ENCODE peak calls at places on chromosomes 13 and 19, in four cellular contexts. One of them, this sample, is unnamed.

GRCh38 chr19:17830567-17831418 is 9.5 kb upstream of the INSL3 start:
- DNase-seq in stimulated activated CD8-positive, alpha-beta memory T cell treated with anti-CD3 and anti-CD28 coated beads, Interleukin-4, amount 100 ng/mL, for 4 hours: no peak
- DNase-seq in activated CD4-positive, alpha-beta T cell treated with anti-CD3 and anti-CD28 coated beads for 24 hours: peak
- DNase-seq in NCI-H2029 treated with DMSO at 0.1 percent for 48 hours: peak
- DNase-seq in this sample: peak

GRCh38 chr19:10891360-10892108 is 20.2 kb downstream of the CARM1 start:
- DNase-seq in NCI-H2029 treated with DMSO at 0.1 percent for 48 hours: no peak
- DNase-seq in activated CD4-positive, alpha-beta T cell treated with anti-CD3 and anti-CD28 coated beads for 24 hours: no peak
- DNase-seq in stimulated activated CD8-positive, alpha-beta memory T cell treated with anti-CD3 and anti-CD28 coated beads, Interleukin-4, amount 100 ng/mL, for 4 hours: no peak
- DNase-seq in this sample: no peak

GRCh38 chr13:109687559-109688448 is 98.6 kb downstream of the IRS2 start:
- DNase-seq in activated CD4-positive, alpha-beta T cell treated with anti-CD3 and anti-CD28 coated beads for 24 hours: no peak
- DNase-seq in stimulated activated CD8-positive, alpha-beta memory T cell treated with anti-CD3 and anti-CD28 coated beads, Interleukin-4, amount 100 ng/mL, for 4 hours: no peak
- DNase-seq in NCI-H2029 treated with DMSO at 0.1 percent for 48 hours: peak
- DNase-seq in this sample: peak

GRCh38 chr19:8149261-8150094 is at the start of gene FBN3:
- DNase-seq in NCI-H2029 treated with DMSO at 0.1 percent for 48 hours: no peak
- DNase-seq in stimulated activated CD8-positive, alpha-beta memory T cell treated with anti-CD3 and anti-CD28 coated beads, Interleukin-4, amount 100 ng/mL, for 4 hours: no peak
- DNase-seq in activated CD4-positive, alpha-beta T cell treated with anti-CD3 and anti-CD28 coated beads for 24 hours: no peak
- DNase-seq in this sample: no peak

GRCh38 chr19:33293255-33294057 is 8.9 kb downstream of the CEBPA start:
- DNase-seq in activated CD4-positive, alpha-beta T cell treated with anti-CD3 and anti-CD28 coated beads for 24 hours: no peak
- DNase-seq in stimulated activated CD8-positive, alpha-beta memory T cell treated with anti-CD3 and anti-CD28 coated beads, Interleukin-4, amount 100 ng/mL, for 4 hours: no peak
- DNase-seq in NCI-H2029 treated with DMSO at 0.1 percent for 48 hours: no peak
- DNase-seq in this sample: peak

GRCh38 chr19:29789007-29789406 is 22.8 kb upstream of the CCNE1 start:
- DNase-seq in NCI-H2029 treated with DMSO at 0.1 percent for 48 hours: no peak
- DNase-seq in activated CD4-positive, alpha-beta T cell treated with anti-CD3 and anti-CD28 coated beads for 24 hours: no peak
- DNase-seq in stimulated activated CD8-positive, alpha-beta memory T cell treated with anti-CD3 and anti-CD28 coated beads, Interleukin-4, amount 100 ng/mL, for 4 hours: no peak
- DNase-seq in this sample: no peak

GRCh38 chr13:113457510-113457909 is 4.2 kb upstream of the ADPRHL1 start:
- DNase-seq in NCI-H2029 treated with DMSO at 0.1 percent for 48 hours: no peak
- DNase-seq in activated CD4-positive, alpha-beta T cell treated with anti-CD3 and anti-CD28 coated beads for 24 hours: no peak
- DNase-seq in stimulated activated CD8-positive, alpha-beta memory T cell treated with anti-CD3 and anti-CD28 coated beads, Interleukin-4, amount 100 ng/mL, for 4 hours: no peak
- DNase-seq in this sample: no peak

GRCh38 chr19:2586196-2586595 is 110.3 kb downstream of the GADD45B start:
- DNase-seq in stimulated activated CD8-positive, alpha-beta memory T cell treated with anti-CD3 and anti-CD28 coated beads, Interleukin-4, amount 100 ng/mL, for 4 hours: no peak
- DNase-seq in activated CD4-positive, alpha-beta T cell treated with anti-CD3 and anti-CD28 coated beads for 24 hours: no peak
- DNase-seq in NCI-H2029 treated with DMSO at 0.1 percent for 48 hours: no peak
- DNase-seq in this sample: no peak

GRCh38 chr19:18469245-18470107 is 31.5 kb upstream of the ISYNA1 start:
- DNase-seq in activated CD4-positive, alpha-beta T cell treated with anti-CD3 and anti-CD28 coated beads for 24 hours: peak
- DNase-seq in stimulated activated CD8-positive, alpha-beta memory T cell treated with anti-CD3 and anti-CD28 coated beads, Interleukin-4, amount 100 ng/mL, for 4 hours: peak
- DNase-seq in NCI-H2029 treated with DMSO at 0.1 percent for 48 hours: no peak
- DNase-seq in this sample: no peak

GRCh38 chr13:89380101-89380500 is 1708.9 kb downstream of the SLITRK5 start:
- DNase-seq in activated CD4-positive, alpha-beta T cell treated with anti-CD3 and anti-CD28 coated beads for 24 hours: no peak
- DNase-seq in stimulated activated CD8-positive, alpha-beta memory T cell treated with anti-CD3 and anti-CD28 coated beads, Interleukin-4, amount 100 ng/mL, for 4 hours: no peak
- DNase-seq in NCI-H2029 treated with DMSO at 0.1 percent for 48 hours: no peak
- DNase-seq in this sample: no peak

GRCh38 chr13:60312851-60313505 is 84.0 kb upstream of the TDRD3 start:
- DNase-seq in stimulated activated CD8-positive, alpha-beta memory T cell treated with anti-CD3 and anti-CD28 coated beads, Interleukin-4, amount 100 ng/mL, for 4 hours: no peak
- DNase-seq in NCI-H2029 treated with DMSO at 0.1 percent for 48 hours: no peak
- DNase-seq in activated CD4-positive, alpha-beta T cell treated with anti-CD3 and anti-CD28 coated beads for 24 hours: no peak
- DNase-seq in this sample: no peak

GRCh38 chr19:17778621-17779280 is 16.2 kb upstream of the B3GNT3 start:
- DNase-seq in NCI-H2029 treated with DMSO at 0.1 percent for 48 hours: no peak
- DNase-seq in activated CD4-positive, alpha-beta T cell treated with anti-CD3 and anti-CD28 coated beads for 24 hours: no peak
- DNase-seq in stimulated activated CD8-positive, alpha-beta memory T cell treated with anti-CD3 and anti-CD28 coated beads, Interleukin-4, amount 100 ng/mL, for 4 hours: no peak
- DNase-seq in this sample: peak

GRCh38 chr13:95226932-95227718 is 74.1 kb downstream of the ABCC4 start:
- DNase-seq in NCI-H2029 treated with DMSO at 0.1 percent for 48 hours: no peak
- DNase-seq in activated CD4-positive, alpha-beta T cell treated with anti-CD3 and anti-CD28 coated beads for 24 hours: no peak
- DNase-seq in stimulated activated CD8-positive, alpha-beta memory T cell treated with anti-CD3 and anti-CD28 coated beads, Interleukin-4, amount 100 ng/mL, for 4 hours: no peak
- DNase-seq in this sample: no peak

GRCh38 chr13:77859450-77859849 is 59.2 kb downstream of the EDNRB start:
- DNase-seq in NCI-H2029 treated with DMSO at 0.1 percent for 48 hours: no peak
- DNase-seq in stimulated activated CD8-positive, alpha-beta memory T cell treated with anti-CD3 and anti-CD28 coated beads, Interleukin-4, amount 100 ng/mL, for 4 hours: no peak
- DNase-seq in activated CD4-positive, alpha-beta T cell treated with anti-CD3 and anti-CD28 coated beads for 24 hours: no peak
- DNase-seq in this sample: no peak

GRCh38 chr13:90416938-90417337 is 930.5 kb upstream of the MIR17HG start:
- DNase-seq in stimulated activated CD8-positive, alpha-beta memory T cell treated with anti-CD3 and anti-CD28 coated beads, Interleukin-4, amount 100 ng/mL, for 4 hours: no peak
- DNase-seq in NCI-H2029 treated with DMSO at 0.1 percent for 48 hours: no peak
- DNase-seq in activated CD4-positive, alpha-beta T cell treated with anti-CD3 and anti-CD28 coated beads for 24 hours: no peak
- DNase-seq in this sample: no peak

GRCh38 chr19:42254850-42255765 is at the start of gene ERF:
- DNase-seq in NCI-H2029 treated with DMSO at 0.1 percent for 48 hours: no peak
- DNase-seq in activated CD4-positive, alpha-beta T cell treated with anti-CD3 and anti-CD28 coated beads for 24 hours: peak
- DNase-seq in stimulated activated CD8-positive, alpha-beta memory T cell treated with anti-CD3 and anti-CD28 coated beads, Interleukin-4, amount 100 ng/mL, for 4 hours: peak
- DNase-seq in this sample: peak

GRCh38 chr13:51453959-51454703 is 1.3 kb upstream of the INTS6 start:
- DNase-seq in stimulated activated CD8-positive, alpha-beta memory T cell treated with anti-CD3 and anti-CD28 coated beads, Interleukin-4, amount 100 ng/mL, for 4 hours: peak
- DNase-seq in NCI-H2029 treated with DMSO at 0.1 percent for 48 hours: peak
- DNase-seq in activated CD4-positive, alpha-beta T cell treated with anti-CD3 and anti-CD28 coated beads for 24 hours: peak
- DNase-seq in this sample: no peak

GRCh38 chr19:43639507-43640423 is at the start of gene CADM4:
- DNase-seq in stimulated activated CD8-positive, alpha-beta memory T cell treated with anti-CD3 and anti-CD28 coated beads, Interleukin-4, amount 100 ng/mL, for 4 hours: no peak
- DNase-seq in NCI-H2029 treated with DMSO at 0.1 percent for 48 hours: no peak
- DNase-seq in activated CD4-positive, alpha-beta T cell treated with anti-CD3 and anti-CD28 coated beads for 24 hours: no peak
- DNase-seq in this sample: peak

GRCh38 chr13:36764957-36765356 is 54.1 kb upstream of the RFXAP start:
- DNase-seq in activated CD4-positive, alpha-beta T cell treated with anti-CD3 and anti-CD28 coated beads for 24 hours: no peak
- DNase-seq in stimulated activated CD8-positive, alpha-beta memory T cell treated with anti-CD3 and anti-CD28 coated beads, Interleukin-4, amount 100 ng/mL, for 4 hours: no peak
- DNase-seq in NCI-H2029 treated with DMSO at 0.1 percent for 48 hours: no peak
- DNase-seq in this sample: no peak

GRCh38 chr13:41145136-41145908 is 12.7 kb upstream of the KBTBD6 start:
- DNase-seq in NCI-H2029 treated with DMSO at 0.1 percent for 48 hours: no peak
- DNase-seq in stimulated activated CD8-positive, alpha-beta memory T cell treated with anti-CD3 and anti-CD28 coated beads, Interleukin-4, amount 100 ng/mL, for 4 hours: no peak
- DNase-seq in activated CD4-positive, alpha-beta T cell treated with anti-CD3 and anti-CD28 coated beads for 24 hours: no peak
- DNase-seq in this sample: no peak

GRCh38 chr13:50132937-50133276 is 117.7 kb downstream of the KCNRG start:
- DNase-seq in activated CD4-positive, alpha-beta T cell treated with anti-CD3 and anti-CD28 coated beads for 24 hours: no peak
- DNase-seq in NCI-H2029 treated with DMSO at 0.1 percent for 48 hours: no peak
- DNase-seq in stimulated activated CD8-positive, alpha-beta memory T cell treated with anti-CD3 and anti-CD28 coated beads, Interleukin-4, amount 100 ng/mL, for 4 hours: no peak
- DNase-seq in this sample: no peak

GRCh38 chr19:4229179-4229931 is at the start of gene EBI3:
- DNase-seq in activated CD4-positive, alpha-beta T cell treated with anti-CD3 and anti-CD28 coated beads for 24 hours: peak
- DNase-seq in stimulated activated CD8-positive, alpha-beta memory T cell treated with anti-CD3 and anti-CD28 coated beads, Interleukin-4, amount 100 ng/mL, for 4 hours: no peak
- DNase-seq in NCI-H2029 treated with DMSO at 0.1 percent for 48 hours: no peak
- DNase-seq in this sample: no peak

GRCh38 chr13:102721800-102722231 is 27.0 kb upstream of the METTL21C start:
- DNase-seq in stimulated activated CD8-positive, alpha-beta memory T cell treated with anti-CD3 and anti-CD28 coated beads, Interleukin-4, amount 100 ng/mL, for 4 hours: no peak
- DNase-seq in activated CD4-positive, alpha-beta T cell treated with anti-CD3 and anti-CD28 coated beads for 24 hours: no peak
- DNase-seq in NCI-H2029 treated with DMSO at 0.1 percent for 48 hours: no peak
- DNase-seq in this sample: no peak

GRCh38 chr19:45804140-45804958 is 10.8 kb downstream of the RSPH6A start:
- DNase-seq in activated CD4-positive, alpha-beta T cell treated with anti-CD3 and anti-CD28 coated beads for 24 hours: no peak
- DNase-seq in NCI-H2029 treated with DMSO at 0.1 percent for 48 hours: no peak
- DNase-seq in stimulated activated CD8-positive, alpha-beta memory T cell treated with anti-CD3 and anti-CD28 coated beads, Interleukin-4, amount 100 ng/mL, for 4 hours: no peak
- DNase-seq in this sample: no peak

GRCh38 chr19:55160128-55160985 is 2.8 kb upstream of the TNNI3 start:
- DNase-seq in stimulated activated CD8-positive, alpha-beta memory T cell treated with anti-CD3 and anti-CD28 coated beads, Interleukin-4, amount 100 ng/mL, for 4 hours: peak
- DNase-seq in NCI-H2029 treated with DMSO at 0.1 percent for 48 hours: peak
- DNase-seq in activated CD4-positive, alpha-beta T cell treated with anti-CD3 and anti-CD28 coated beads for 24 hours: peak
- DNase-seq in this sample: peak